ENCODE peak calls at places on chromosomes 7 and 10, in seven cellular contexts. L, F, Z, X, I, K and Q are unnamed samples.

GRCh38 chr7:156907656-156908055 is 14.7 kb upstream of the LMBR1 start:
- DNase-seq in L (no peak), F (no peak), Z (no peak), X (peak), I (no peak), K (no peak), Q (peak)

GRCh38 chr7:88465586-88465985 is 158.9 kb upstream of the STEAP4 start:
- DNase-seq in L (no peak), F (no peak), Z (no peak), X (peak), I (no peak), K (no peak), Q (no peak)

GRCh38 chr7:151806938-151807775 is 69.8 kb downstream of the PRKAG2 start:
- DNase-seq in L (peak), F (no peak), Z (no peak), X (no peak), I (no peak), K (no peak), Q (no peak)

GRCh38 chr10:29099001-29099400 is 189.9 kb upstream of the LYZL1 start:
- DNase-seq in L (no peak), F (no peak), Z (no peak), X (no peak), I (no peak), K (no peak), Q (no peak)

GRCh38 chr10:5538892-5539651 is 14.3 kb downstream of the CALML3 start:
- DNase-seq in L (peak), F (no peak), Z (no peak), X (no peak), I (no peak), K (no peak), Q (no peak)

GRCh38 chr7:159109092-159110035 is 35.3 kb downstream of the VIPR2 start:
- DNase-seq in L (peak), F (no peak), Z (no peak), X (no peak), I (no peak), K (no peak), Q (no peak)

GRCh38 chr10:32039745-32040144 is 16.5 kb downstream of the KIF5B start:
- DNase-seq in L (no peak), F (no peak), Z (no peak), X (no peak), I (no peak), K (no peak), Q (no peak)

GRCh38 chr7:133572087-133572486 is 319.2 kb downstream of the EXOC4 start:
- DNase-seq in L (no peak), F (no peak), Z (no peak), X (no peak), I (no peak), K (no peak), Q (no peak)

GRCh38 chr10:125264091-125264490 is 103.7 kb upstream of the CTBP2 start:
- DNase-seq in L (no peak), F (no peak), Z (no peak), X (no peak), I (no peak), K (no peak), Q (no peak)

GRCh38 chr10:114400091-114400490 is 4.2 kb downstream of the AFAP1L2 start:
- DNase-seq in L (no peak), F (no peak), Z (no peak), X (no peak), I (no peak), K (no peak), Q (no peak)

GRCh38 chr7:14207154-14207553 is 217.7 kb upstream of the ETV1 start:
- DNase-seq in L (no peak), F (no peak), Z (peak), X (peak), I (no peak), K (no peak), Q (no peak)

GRCh38 chr7:24052572-24053223 is 231.3 kb upstream of the NPY start:
- DNase-seq in L (no peak), F (peak), Z (peak), X (peak), I (no peak), K (no peak), Q (no peak)

GRCh38 chr10:76881477-76882220 is 756.0 kb downstream of the KCNMA1 start:
- DNase-seq in L (no peak), F (no peak), Z (no peak), X (peak), I (no peak), K (no peak), Q (no peak)

GRCh38 chr7:138735399-138735798 is 34.2 kb upstream of the SVOPL start:
- DNase-seq in L (no peak), F (no peak), Z (no peak), X (no peak), I (no peak), K (no peak), Q (no peak)

GRCh38 chr7:66013938-66014337 is 31.9 kb upstream of the GUSB start:
- DNase-seq in L (no peak), F (peak), Z (peak), X (peak), I (no peak), K (no peak), Q (peak)

GRCh38 chr7:77913977-77914607 is 115.5 kb downstream of the PHTF2 start:
- DNase-seq in L (no peak), F (no peak), Z (no peak), X (no peak), I (no peak), K (no peak), Q (no peak)

GRCh38 chr10:5921746-5922145 is 31.7 kb downstream of the FBH1 start:
- DNase-seq in L (no peak), F (no peak), Z (no peak), X (no peak), I (no peak), K (no peak), Q (no peak)

GRCh38 chr7:18459439-18459838 is 36.1 kb upstream of the HDAC9 start:
- DNase-seq in L (no peak), F (no peak), Z (no peak), X (no peak), I (no peak), K (no peak), Q (no peak)

GRCh38 chr7:82335927-82336326 is 107.7 kb downstream of the CACNA2D1 start:
- DNase-seq in L (no peak), F (no peak), Z (peak), X (peak), I (no peak), K (no peak), Q (peak)

GRCh38 chr10:101018600-101019439 is 12.1 kb downstream of the PDZD7 start:
- DNase-seq in L (peak), F (peak), Z (peak), X (peak), I (peak), K (peak), Q (peak)

GRCh38 chr10:107409517-107409916 is 245.0 kb upstream of the SORCS1 start:
- DNase-seq in L (no peak), F (no peak), Z (peak), X (peak), I (no peak), K (no peak), Q (peak)

GRCh38 chr7:105245398-105246099 is 143.2 kb downstream of the SRPK2 start:
- DNase-seq in L (no peak), F (no peak), Z (peak), X (no peak), I (no peak), K (no peak), Q (no peak)

GRCh38 chr10:49057481-49057880 is 57.8 kb downstream of the VSTM4 start:
- DNase-seq in L (no peak), F (no peak), Z (no peak), X (no peak), I (no peak), K (no peak), Q (no peak)

GRCh38 chr7:43702974-43703373 is 26.3 kb downstream of the COA1 start:
- DNase-seq in L (no peak), F (no peak), Z (no peak), X (no peak), I (no peak), K (no peak), Q (no peak)

GRCh38 chr10:34310234-34310633 is 504.9 kb downstream of the PARD3 start:
- DNase-seq in L (no peak), F (no peak), Z (no peak), X (no peak), I (no peak), K (no peak), Q (no peak)

GRCh38 chr10:34303022-34303421 is 512.1 kb downstream of the PARD3 start:
- DNase-seq in L (no peak), F (no peak), Z (no peak), X (no peak), I (no peak), K (no peak), Q (no peak)

GRCh38 chr10:34305189-34305588 is 509.9 kb downstream of the PARD3 start:
- DNase-seq in L (no peak), F (no peak), Z (no peak), X (no peak), I (peak), K (no peak), Q (peak)
- TF ChIP-seq CTCF in L (no peak), F (peak), Z (no peak), X (no peak), I (peak), K (no peak), Q (peak)

GRCh38 chr10:78844956-78845355 is 223.8 kb upstream of the ZMIZ1 start:
- DNase-seq in L (no peak), F (no peak), Z (no peak), X (no peak), I (no peak), K (no peak), Q (no peak)
- TF ChIP-seq CTCF in L (no peak), F (peak), Z (no peak), X (no peak), I (no peak), K (no peak), Q (no peak)

GRCh38 chr7:34158754-34159153 is 253.4 kb downstream of the BMPER start:
- DNase-seq in L (no peak), F (no peak), Z (no peak), X (no peak), I (no peak), K (no peak), Q (no peak)
- TF ChIP-seq CTCF in L (no peak), F (no peak), Z (peak), X (no peak), I (no peak), K (no peak), Q (no peak)

DNA sequence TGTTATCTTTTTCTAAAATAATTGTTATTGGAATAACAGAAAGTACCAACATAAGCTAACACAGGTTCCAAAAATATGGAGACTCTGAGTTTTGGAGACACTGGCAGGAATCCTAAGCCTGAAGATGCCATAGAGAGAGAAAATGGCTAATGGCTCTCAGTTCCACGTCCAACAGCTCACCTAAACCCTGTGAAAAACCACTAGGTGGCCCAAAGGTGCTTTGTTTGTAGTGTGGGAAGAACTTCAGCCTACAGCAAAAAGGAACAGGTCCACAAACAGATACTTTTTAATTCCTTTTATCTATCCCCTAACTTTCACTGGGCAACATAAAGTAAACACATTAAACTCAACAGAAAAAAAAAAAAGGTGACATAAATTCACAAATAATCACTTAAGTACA is 272.3 kb downstream of the SEMA3D start:
- DNase-seq in L (no peak), F (peak), Z (no peak), X (no peak), I (no peak), K (no peak), Q (no peak)
- TF ChIP-seq CTCF in L (no peak), F (peak), Z (no peak), X (no peak), I (no peak), K (no peak), Q (no peak)

DNA sequence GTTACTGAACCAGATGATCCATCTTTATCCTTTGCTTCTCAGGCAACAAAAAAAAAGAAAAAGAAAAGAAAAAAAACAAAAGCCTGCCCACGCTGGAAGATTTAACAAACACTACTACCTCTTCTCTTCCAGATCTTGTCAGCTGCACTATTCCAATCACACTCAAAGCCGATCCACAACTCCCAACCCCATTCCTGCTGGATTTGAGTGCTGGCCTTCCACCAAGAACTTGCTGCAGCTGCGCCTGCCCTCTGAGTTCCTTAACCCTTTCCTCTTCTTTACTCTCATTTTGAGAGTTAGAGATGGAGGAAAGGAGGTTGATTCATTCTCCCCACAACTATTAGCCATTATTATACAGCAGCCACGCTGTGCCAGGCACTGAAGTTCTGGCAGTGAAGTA is 16.0 kb upstream of the ITGA8 start:
- DNase-seq in L (no peak), F (no peak), Z (peak), X (peak), I (no peak), K (no peak), Q (no peak)
- TF ChIP-seq CTCF in L (no peak), F (no peak), Z (no peak), X (no peak), I (no peak), K (no peak), Q (no peak)

DNA sequence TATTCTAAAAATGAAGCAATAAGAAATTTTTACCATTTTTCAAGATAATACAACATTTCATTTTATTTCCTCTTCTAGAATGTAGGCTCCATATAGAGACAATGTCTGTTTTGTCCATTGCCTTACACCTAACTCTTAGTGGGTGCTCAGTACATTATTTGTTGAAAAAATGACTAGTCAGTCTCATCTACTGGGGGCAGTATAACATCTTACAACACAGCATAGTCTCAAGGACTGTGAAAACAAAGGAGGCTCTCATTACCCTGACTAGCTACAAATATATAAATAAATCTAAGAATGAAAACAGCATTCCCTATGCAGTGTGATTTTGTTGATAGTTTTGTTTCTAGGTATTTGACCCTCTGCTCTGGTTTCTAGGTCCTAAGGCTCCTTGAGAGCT is 11.6 kb downstream of the CRPPA start:
- DNase-seq in L (no peak), F (no peak), Z (peak), X (no peak), I (no peak), K (no peak), Q (no peak)
- TF ChIP-seq CTCF in L (no peak), F (no peak), Z (peak), X (no peak), I (no peak), K (no peak), Q (peak)

GRCh38 chr10:10699427-10699826 is 318.2 kb upstream of the CELF2 start:
- DNase-seq in L (no peak), F (no peak), Z (no peak), X (no peak), I (no peak), K (no peak), Q (no peak)
- TF ChIP-seq CTCF in L (no peak), F (no peak), Z (no peak), X (no peak), I (no peak), K (no peak), Q (no peak)

GRCh38 chr7:117871401-117871777 is 1.9 kb downstream of the CTTNBP2 start:
- DNase-seq in L (no peak), F (no peak), Z (no peak), X (no peak), I (no peak), K (no peak), Q (no peak)

GRCh38 chr7:117872565-117873055 is 631 bp downstream of the CTTNBP2 start:
- DNase-seq in L (no peak), F (peak), Z (no peak), X (no peak), I (no peak), K (no peak), Q (peak)

GRCh38 chr7:117873933-117874530 is 791 bp upstream of the CTTNBP2 start:
- DNase-seq in L (no peak), F (no peak), Z (no peak), X (no peak), I (no peak), K (no peak), Q (no peak)

GRCh38 chr7:117871778-117872538 is 1.3 kb downstream of the CTTNBP2 start:
- DNase-seq in L (no peak), F (no peak), Z (no peak), X (no peak), I (peak), K (no peak), Q (peak)

GRCh38 chr7:117873056-117873932 is at the start of gene CTTNBP2:
- DNase-seq in L (peak), F (peak), Z (peak), X (peak), I (peak), K (no peak), Q (peak)
- TF ChIP-seq CTCF in L (no peak), F (no peak), Z (peak), X (peak), I (no peak), K (no peak), Q (peak)

GRCh38 chr7:148288592-148289151 is 301.9 kb upstream of the C7orf33 start:
- DNase-seq in L (no peak), F (no peak), Z (no peak), X (no peak), I (no peak), K (no peak), Q (no peak)

GRCh38 chr7:148290451-148291005 is 300.0 kb upstream of the C7orf33 start:
- DNase-seq in L (no peak), F (no peak), Z (no peak), X (no peak), I (peak), K (no peak), Q (no peak)

GRCh38 chr7:148287538-148287937 is 303.0 kb upstream of the C7orf33 start:
- DNase-seq in L (no peak), F (no peak), Z (no peak), X (no peak), I (no peak), K (no peak), Q (no peak)

GRCh38 chr7:148289630-148290029 is 300.9 kb upstream of the C7orf33 start:
- DNase-seq in L (no peak), F (no peak), Z (no peak), X (no peak), I (no peak), K (no peak), Q (no peak)

GRCh38 chr7:148286150-148286549 is 304.4 kb upstream of the C7orf33 start:
- DNase-seq in L (no peak), F (no peak), Z (peak), X (peak), I (no peak), K (no peak), Q (peak)
- TF ChIP-seq CTCF in L (no peak), F (peak), Z (peak), X (peak), I (peak), K (no peak), Q (peak)